ENCODE peak calls at places on chromosomes 12 and 14, in five cellular contexts. Q is CD8-positive, alpha-beta memory T cell; H is Caki2; W is suprapubic skin; E is activated T-cell treated with anti-CD3 and anti-CD28 coated beads, Interleukin-2, amount 50 U/mL, for 4 hours. U is an unnamed sample.

GRCh38 chr12:104730761-104731160 is 227.3 kb downstream of the SLC41A2 start:
- DNase-seq in Q (no peak), H (no peak), W (no peak), E (no peak), U (no peak)

GRCh38 chr14:63203618-63204406 is 431 bp upstream of the RHOJ start:
- DNase-seq in Q (no peak), H (peak; percentile 48), W (peak; percentile 86), E (no peak), U (no peak)

GRCh38 chr14:75452900-75453816 is 25.3 kb downstream of the JDP2 start:
- DNase-seq in Q (no peak), H (peak; percentile 49), W (peak; percentile 89), E (no peak), U (no peak)

GRCh38 chr14:102711946-102712345 is 65.3 kb upstream of the TRAF3 start:
- DNase-seq in Q (no peak), H (no peak), W (no peak), E (no peak), U (no peak)

GRCh38 chr12:29148065-29148957 is 767 bp upstream of the FAR2 start:
- DNase-seq in Q (no peak), H (no peak), W (peak; percentile 80), E (peak; percentile 8), U (no peak)

GRCh38 chr12:89058393-89058792 is 293.9 kb downstream of the DUSP6 start:
- DNase-seq in Q (no peak), H (no peak), W (no peak), E (no peak), U (no peak)

GRCh38 chr12:49673446-49674317 is 33.5 kb downstream of the FMNL3 start:
- DNase-seq in Q (no peak), H (no peak), W (peak; percentile 92), E (no peak), U (no peak)

GRCh38 chr12:14284189-14284722 is 81.2 kb upstream of the ATF7IP start:
- DNase-seq in Q (no peak), H (no peak), W (no peak), E (no peak), U (no peak)

GRCh38 chr14:106506901-106507305 is 980.5 kb downstream of the TMEM121 start:
- DNase-seq in Q (peak; percentile 72), H (no peak), W (no peak), E (peak; percentile 30), U (peak; percentile 12)

U was measured in T-helper 1 cell.